ENCODE peak calls at places on chromosomes 4 and X, in four cellular contexts. E is GM23338, D is HCT116, G is GM23248. P is an unnamed sample.

GRCh38 chr4:183455431-183456145 is 11.2 kb downstream of the CDKN2AIP start:
- DNase-seq in E (no peak), D (no peak), G (no peak), P (no peak)

GRCh38 chr4:105679186-105679585 is 29.3 kb downstream of the INTS12 start:
- DNase-seq in E (no peak), D (no peak), G (no peak), P (no peak)

GRCh38 chr4:57071340-57071739 is 38.8 kb downstream of the IGFBP7 start:
- DNase-seq in E (no peak), D (no peak), G (peak), P (no peak)

GRCh38 chrX:112941209-112941788 is 100.7 kb upstream of the AMOT start:
- DNase-seq in E (no peak), D (no peak), G (no peak), P (no peak)

GRCh38 chr4:122759639-122760310 is 27.3 kb downstream of the BBS12 start:
- DNase-seq in E (peak), D (no peak), G (peak), P (no peak)

GRCh38 chr4:147525494-147526271 is 44.8 kb downstream of the EDNRA start:
- DNase-seq in E (no peak), D (no peak), G (no peak), P (no peak)

GRCh38 chr4:38930199-38930598 is 62.6 kb downstream of the FAM114A1 start:
- DNase-seq in E (no peak), D (no peak), G (no peak), P (peak)

GRCh38 chrX:155027509-155028066 is 944 bp downstream of the FUNDC2 start:
- DNase-seq in E (no peak), D (peak), G (peak), P (no peak)

GRCh38 chrX:132786217-132786616 is 172.2 kb downstream of the HS6ST2 start:
- DNase-seq in E (no peak), D (no peak), G (peak), P (no peak)

GRCh38 chrX:43474321-43474720 is 181.8 kb upstream of the MAOA start:
- DNase-seq in E (peak), D (peak), G (no peak), P (peak)

GRCh38 chr4:165692082-165692481 is 181.0 kb upstream of the TLL1 start:
- DNase-seq in E (no peak), D (no peak), G (no peak), P (no peak)

GRCh38 chr4:26400140-26400539 is 79.3 kb downstream of the RBPJ start:
- DNase-seq in E (no peak), D (no peak), G (no peak), P (no peak)

GRCh38 chrX:71949363-71949762 is 38.7 kb downstream of the NHSL2 start:
- DNase-seq in E (no peak), D (no peak), G (no peak), P (no peak)

GRCh38 chrX:130637591-130637990 is 235.8 kb downstream of the RBMX2 start:
- DNase-seq in E (no peak), D (no peak), G (peak), P (no peak)

GRCh38 chr4:75919914-75920313 is 17.7 kb upstream of the PPEF2 start:
- DNase-seq in E (no peak), D (no peak), G (peak), P (no peak)

GRCh38 chrX:47172549-47172948 is 21.1 kb upstream of the UBA1 start:
- DNase-seq in E (no peak), D (no peak), G (no peak), P (no peak)

GRCh38 chrX:40496728-40497127 is 84.0 kb upstream of the ATP6AP2 start:
- DNase-seq in E (peak), D (no peak), G (peak), P (peak)

GRCh38 chr4:6321361-6321760 is 51.7 kb downstream of the WFS1 start:
- DNase-seq in E (no peak), D (no peak), G (no peak), P (no peak)

GRCh38 chr4:61445374-61446063 is 245.4 kb downstream of the ADGRL3 start:
- DNase-seq in E (no peak), D (no peak), G (no peak), P (no peak)

GRCh38 chrX:13932416-13932815 is 97.3 kb downstream of the GEMIN8 start:
- DNase-seq in E (no peak), D (no peak), G (no peak), P (no peak)

GRCh38 chr4:42280327-42281095 is 116.8 kb upstream of the SHISA3 start:
- DNase-seq in E (peak), D (peak), G (peak), P (peak)

GRCh38 chrX:124232523-124233201 is 99.8 kb upstream of the TEX13D start:
- DNase-seq in E (peak), D (no peak), G (no peak), P (no peak)

GRCh38 chr4:56786955-56787354 is 34.5 kb downstream of the SPINK2 start:
- DNase-seq in E (peak), D (no peak), G (peak), P (peak)

GRCh38 chr4:101152521-101152920 is 194.8 kb downstream of the PPP3CA start:
- DNase-seq in E (no peak), D (no peak), G (no peak), P (no peak)

GRCh38 chr4:119693127-119693526 is 64.5 kb upstream of the PDE5A start:
- DNase-seq in E (no peak), D (no peak), G (peak), P (no peak)

GRCh38 chr4:22668702-22669101 is 24.0 kb upstream of the GBA3 start:
- DNase-seq in E (no peak), D (no peak), G (no peak), P (no peak)

GRCh38 chr4:26346203-26346620 is 25.4 kb downstream of the RBPJ start:
- DNase-seq in E (peak), D (no peak), G (no peak), P (peak)

GRCh38 chr4:121711263-121712000 is 14.7 kb upstream of the ANXA5 start:
- DNase-seq in E (peak), D (peak), G (peak), P (peak)

GRCh38 chr4:55733874-55734437 is 85.6 kb upstream of the EXOC1L start:
- DNase-seq in E (no peak), D (peak), G (peak), P (no peak)

GRCh38 chr4:17494258-17494657 is 17.6 kb downstream of the QDPR start:
- DNase-seq in E (no peak), D (no peak), G (peak), P (no peak)

GRCh38 chrX:72142094-72142843 is 10.6 kb upstream of the RTL5 start:
- DNase-seq in E (peak), D (no peak), G (no peak), P (peak)

GRCh38 chr4:147388016-147388415 is 92.9 kb upstream of the EDNRA start:
- DNase-seq in E (no peak), D (no peak), G (no peak), P (no peak)

GRCh38 chrX:105975382-105975781 is 63.1 kb downstream of the SERPINA7 start:
- DNase-seq in E (peak), D (peak), G (no peak), P (peak)

GRCh38 chr4:52545099-52546069 is 113.7 kb downstream of the USP46 start:
- DNase-seq in E (peak), D (peak), G (peak), P (peak)

GRCh38 chr4:89438102-89438831 is 130.7 kb upstream of the GPRIN3 start:
- DNase-seq in E (peak), D (peak), G (peak), P (peak)

GRCh38 chrX:18561020-18561419 is 110.9 kb downstream of the RS1 start:
- DNase-seq in E (no peak), D (no peak), G (no peak), P (no peak)

GRCh38 chr4:181860157-181860556 is 383.0 kb upstream of the TENM3 start:
- DNase-seq in E (no peak), D (no peak), G (peak), P (no peak)

DNA sequence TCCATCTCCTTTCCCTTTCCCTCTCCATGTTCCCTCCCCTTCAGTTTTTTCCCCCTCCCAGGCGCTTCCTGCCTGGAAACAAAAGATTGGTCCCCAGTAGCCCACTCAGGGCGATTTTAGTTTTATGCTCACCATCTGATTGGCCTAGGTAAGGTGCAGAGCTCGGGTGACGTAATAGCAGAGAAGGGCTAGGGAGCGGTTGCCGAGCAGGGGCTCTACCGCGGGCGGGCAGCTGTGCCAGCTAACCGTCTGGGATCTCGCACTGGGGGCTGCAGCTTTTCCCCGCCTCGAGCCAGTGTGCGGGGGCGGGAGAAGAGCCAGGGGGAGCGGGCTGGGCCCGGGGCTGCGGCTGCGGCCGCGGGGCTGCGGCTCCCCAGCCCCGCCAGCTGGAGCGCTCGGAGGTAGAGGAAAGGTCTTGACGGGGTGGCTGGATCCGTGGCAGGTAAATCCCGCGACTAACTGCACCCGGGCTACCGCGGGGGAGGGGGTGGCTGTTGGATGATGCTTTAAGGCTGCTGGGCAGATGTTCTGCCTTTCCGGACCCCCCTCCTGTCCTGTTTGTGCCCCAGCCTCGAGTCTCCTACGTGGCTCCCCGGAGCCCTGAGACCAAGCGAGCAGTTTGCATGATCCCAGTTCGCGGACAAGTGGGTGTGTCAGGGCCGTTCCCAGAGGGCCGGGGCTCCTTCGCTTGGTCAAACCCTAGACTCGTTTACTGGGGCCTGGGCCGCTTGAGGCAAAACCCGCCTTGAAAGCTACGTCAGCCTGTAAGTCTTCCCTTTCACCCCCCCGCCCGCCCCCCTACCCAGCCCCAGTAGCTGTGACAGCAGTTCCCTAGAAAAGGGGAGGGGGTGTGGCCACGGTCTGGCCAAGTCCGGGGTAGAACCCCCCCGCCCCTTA is at the start of gene PAK3:
- DNase-seq in E (peak), D (no peak), G (peak), P (peak)
- H3K4me2 ChIP-seq in E (peak), D (no peak), G (peak), P (peak)

DNA sequence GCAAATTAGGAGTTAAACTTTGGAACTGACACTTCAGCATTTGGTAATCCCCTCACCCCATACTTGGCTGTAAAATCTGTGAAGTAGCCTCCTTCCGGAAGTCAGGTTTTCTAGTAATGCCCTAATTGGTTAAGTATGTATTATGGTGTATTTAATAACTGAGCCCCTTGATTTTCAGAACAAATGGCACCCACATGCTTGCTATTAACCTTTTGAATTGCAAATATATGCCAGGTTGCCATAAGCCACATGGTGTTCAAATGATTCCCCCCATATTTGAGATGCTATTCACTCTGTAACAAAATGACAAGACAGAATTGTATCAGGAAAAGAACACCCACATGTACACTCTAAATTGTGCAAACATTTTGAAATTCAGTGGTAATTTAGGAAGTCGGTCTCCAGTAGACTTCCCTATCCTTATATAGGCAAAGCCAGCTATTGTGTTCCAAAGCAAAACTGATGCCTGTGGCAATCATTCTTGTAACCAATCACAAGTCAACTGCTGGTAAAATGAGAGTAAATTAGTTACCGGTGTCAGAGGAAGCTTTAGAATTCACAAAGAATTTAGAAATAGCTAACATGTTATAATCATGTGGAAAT is 96.5 kb upstream of the ADAMTS3 start:
- DNase-seq in E (peak), D (no peak), G (no peak), P (no peak)
- H3K4me2 ChIP-seq in E (peak), D (no peak), G (no peak), P (peak)

GRCh38 chr4:40201898-40202297 is 5.1 kb downstream of the RHOH start:
- DNase-seq in E (no peak), D (no peak), G (no peak), P (no peak)
- H3K4me2 ChIP-seq in E (no peak), D (no peak), G (no peak), P (no peak)

GRCh38 chr4:184817494-184818215 is 8.1 kb downstream of the ACSL1 start:
- DNase-seq in E (no peak), D (no peak), G (no peak), P (no peak)
- H3K4me2 ChIP-seq in E (no peak), D (no peak), G (no peak), P (no peak)

DNA sequence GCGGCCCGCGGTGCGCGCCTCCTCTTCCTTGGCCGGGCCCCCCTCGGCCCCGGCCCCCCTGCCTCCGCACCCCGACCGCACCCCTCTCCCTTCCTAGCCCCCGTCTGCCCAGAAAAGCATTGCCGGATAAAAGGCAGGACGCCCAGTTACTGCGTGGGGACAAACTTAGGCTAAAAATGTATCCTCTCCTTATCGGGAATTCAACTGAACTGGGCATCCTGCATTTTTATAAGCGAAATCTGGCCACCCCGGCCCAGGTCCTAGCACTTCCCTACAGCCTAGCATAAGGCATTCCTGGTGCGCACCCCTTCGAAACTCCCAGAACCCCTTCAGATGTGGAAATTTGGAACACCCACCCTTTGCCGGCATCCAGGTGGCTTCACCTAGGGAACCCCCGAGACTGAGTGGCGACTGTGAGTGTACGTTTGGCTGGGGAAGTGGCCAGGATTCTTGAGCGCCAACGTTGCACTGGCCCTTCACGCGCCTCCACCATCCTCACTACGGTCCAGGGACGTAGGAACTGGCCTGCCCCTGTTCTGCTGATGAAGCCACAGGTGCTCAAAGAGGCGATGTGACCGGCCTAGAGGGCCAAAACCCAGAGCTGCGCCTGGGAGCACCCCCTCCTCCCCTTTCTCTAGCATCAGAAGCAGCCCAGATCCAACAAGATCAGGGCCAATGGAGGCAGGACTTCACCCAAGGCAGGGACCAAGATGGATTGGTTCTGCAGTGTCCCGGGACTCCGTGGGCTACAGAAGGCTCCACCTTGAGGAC is 5.7 kb upstream of the RNF4 start:
- DNase-seq in E (peak), D (no peak), G (peak), P (peak)
- H3K4me2 ChIP-seq in E (peak), D (peak), G (peak), P (peak)

GRCh38 chrX:136210243-136210642 is 41.0 kb downstream of the MAP7D3 start:
- DNase-seq in E (no peak), D (no peak), G (no peak), P (no peak)
- H3K4me2 ChIP-seq in E (no peak), D (no peak), G (no peak), P (no peak)

P was measured in neural progenitor cell.